ENCODE peak calls at places on chromosomes 4 and X, in ten cellular contexts. L is heart right ventricle, K is thyroid gland, U is sigmoid colon, Z is upper lobe of right lung, H is cardiac fibroblast, P is psoas muscle, I is mammary epithelial cell, D is transverse colon, X is fibroblast of pulmonary artery. S is an unnamed sample.
A peak's percentile ranks its signal among the peaks of the same experiment; 100 is the strongest.

GRCh38 chr4:168128601-168129000 is 36.3 kb downstream of the ANXA10 start:
- DNase-seq in L (no peak), K (no peak), U (no peak), Z (no peak), H (no peak), P (no peak), I (peak; percentile 37), D (no peak), X (no peak), S (no peak)

GRCh38 chr4:83828601-83829000 is 292.7 kb downstream of the GPAT3 start:
- DNase-seq in L (no peak), K (no peak), U (no peak), Z (no peak), H (no peak), P (no peak), I (no peak), D (no peak), X (no peak), S (no peak)

GRCh38 chrX:48156014-48156413 is 25.6 kb downstream of the SPACA5B start:
- DNase-seq in L (no peak), K (no peak), U (no peak), Z (no peak), H (no peak), P (no peak), I (no peak), D (no peak), X (no peak), S (no peak)

GRCh38 chr4:84497220-84497834 is 1.8 kb downstream of the NKX6-1 start:
- DNase-seq in L (no peak), K (peak; percentile 37), U (no peak), Z (no peak), H (no peak), P (no peak), I (no peak), D (no peak), X (no peak), S (no peak)

GRCh38 chr4:140395668-140396067 is 22.2 kb downstream of the SCOC start:
- DNase-seq in L (no peak), K (no peak), U (no peak), Z (no peak), H (no peak), P (no peak), I (no peak), D (no peak), X (no peak), S (no peak)

GRCh38 chrX:81259714-81260395 is 58.0 kb downstream of the SH3BGRL start:
- DNase-seq in L (no peak), K (no peak), U (no peak), Z (no peak), H (peak; percentile 19), P (no peak), I (peak; percentile 37), D (no peak), X (peak; percentile 40), S (no peak)

GRCh38 chr4:2330119-2331042 is 68.5 kb upstream of the MXD4 start:
- DNase-seq in L (no peak), K (no peak), U (no peak), Z (no peak), H (peak; percentile 82), P (no peak), I (peak; percentile 89), D (no peak), X (peak; percentile 92), S (no peak)

GRCh38 chr4:62003695-62004094 is 803.6 kb downstream of the ADGRL3 start:
- DNase-seq in L (no peak), K (no peak), U (no peak), Z (no peak), H (no peak), P (no peak), I (no peak), D (no peak), X (peak; percentile 7), S (no peak)

GRCh38 chr4:173252024-173252935 is 81.9 kb downstream of the HMGB2 start:
- DNase-seq in L (no peak), K (no peak), U (peak; percentile 78), Z (no peak), H (peak; percentile 93), P (peak; percentile 71), I (peak; percentile 99), D (peak; percentile 46), X (peak; percentile 97), S (peak; percentile 32)

GRCh38 chr4:31995943-31996901 is 1276.1 kb downstream of the PCDH7 start:
- DNase-seq in L (no peak), K (peak; percentile 12), U (no peak), Z (no peak), H (no peak), P (no peak), I (no peak), D (no peak), X (no peak), S (no peak)

GRCh38 chr4:88753658-88754431 is 56.2 kb upstream of the NAP1L5 start:
- DNase-seq in L (no peak), K (no peak), U (no peak), Z (no peak), H (no peak), P (no peak), I (no peak), D (no peak), X (no peak), S (peak; percentile 32)

GRCh38 chr4:7867701-7868429 is 71.8 kb downstream of the AFAP1 start:
- DNase-seq in L (no peak), K (no peak), U (peak; percentile 33), Z (no peak), H (no peak), P (no peak), I (peak; percentile 34), D (no peak), X (no peak), S (no peak)

GRCh38 chrX:148310402-148311200 is 189.8 kb upstream of the AFF2 start:
- DNase-seq in L (no peak), K (no peak), U (no peak), Z (no peak), H (no peak), P (no peak), I (no peak), D (no peak), X (no peak), S (no peak)

GRCh38 chr4:155657169-155657568 is 9.5 kb upstream of the GUCY1A1 start:
- DNase-seq in L (no peak), K (no peak), U (no peak), Z (no peak), H (no peak), P (no peak), I (no peak), D (no peak), X (no peak), S (no peak)

GRCh38 chr4:123821861-123822260 is 425.3 kb downstream of the SPRY1 start:
- DNase-seq in L (no peak), K (no peak), U (no peak), Z (no peak), H (peak; percentile 58), P (no peak), I (peak; percentile 70), D (no peak), X (peak; percentile 69), S (peak; percentile 45)

GRCh38 chr4:66704243-66704642 is 841.1 kb downstream of the CENPC start:
- DNase-seq in L (no peak), K (no peak), U (no peak), Z (no peak), H (no peak), P (no peak), I (no peak), D (no peak), X (no peak), S (no peak)

GRCh38 chrX:46575586-46575985 is 2.0 kb downstream of the CHST7 start:
- DNase-seq in L (no peak), K (no peak), U (no peak), Z (no peak), H (no peak), P (no peak), I (no peak), D (no peak), X (no peak), S (no peak)
- H3K4me3 ChIP-seq in L (peak overlapping the region; percentile 69), K (no peak overlapping the region), U (peak overlapping the region; percentile 57), Z (peak overlapping the region; percentile 61), H (peak overlapping the region; percentile 43), P (peak overlapping the region; percentile 66), I (peak overlapping the region; percentile 16), D (peak overlapping the region; percentile 66), X (peak overlapping the region; percentile 58), S (no peak overlapping the region)

GRCh38 chr4:74777531-74777930 is 16.8 kb downstream of the BTC start:
- DNase-seq in L (no peak), K (no peak), U (no peak), Z (no peak), H (no peak), P (no peak), I (peak; percentile 27), D (no peak), X (no peak), S (no peak)
- TF ChIP-seq CTCF in L (no peak), K (no peak), U (no peak), Z (no peak), H (no peak), P (no peak), I (no peak), D (no peak), X (no peak), S (no peak)

DNA sequence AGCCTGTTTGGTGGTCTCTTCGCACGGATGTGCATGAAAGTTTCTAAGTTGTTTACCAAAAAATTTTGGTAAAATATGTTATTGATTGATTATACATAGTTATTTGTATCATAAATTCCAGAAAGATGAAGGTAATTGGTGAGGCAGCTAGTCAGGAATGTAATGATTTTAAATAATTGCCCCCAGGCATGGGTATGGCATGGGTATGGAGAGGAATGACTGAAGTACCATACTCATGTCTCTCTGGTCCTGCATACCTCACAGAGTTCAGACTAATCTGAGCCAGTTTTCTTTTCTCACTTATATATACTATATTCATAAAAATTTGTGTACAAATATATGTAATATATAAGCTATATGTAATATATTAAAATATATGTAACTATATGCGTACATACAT is 329.0 kb upstream of the TECRL start:
- DNase-seq in L (no peak), K (no peak), U (no peak), Z (no peak), H (no peak), P (no peak), I (no peak), D (no peak), X (no peak), S (no peak)
- H3K4me3 ChIP-seq in L (no peak overlapping the region), K (no peak overlapping the region), U (no peak overlapping the region), Z (no peak overlapping the region), H (no peak overlapping the region), P (no peak overlapping the region), I (no peak overlapping the region), D (no peak overlapping the region), X (no peak overlapping the region), S (no peak overlapping the region)

DNA sequence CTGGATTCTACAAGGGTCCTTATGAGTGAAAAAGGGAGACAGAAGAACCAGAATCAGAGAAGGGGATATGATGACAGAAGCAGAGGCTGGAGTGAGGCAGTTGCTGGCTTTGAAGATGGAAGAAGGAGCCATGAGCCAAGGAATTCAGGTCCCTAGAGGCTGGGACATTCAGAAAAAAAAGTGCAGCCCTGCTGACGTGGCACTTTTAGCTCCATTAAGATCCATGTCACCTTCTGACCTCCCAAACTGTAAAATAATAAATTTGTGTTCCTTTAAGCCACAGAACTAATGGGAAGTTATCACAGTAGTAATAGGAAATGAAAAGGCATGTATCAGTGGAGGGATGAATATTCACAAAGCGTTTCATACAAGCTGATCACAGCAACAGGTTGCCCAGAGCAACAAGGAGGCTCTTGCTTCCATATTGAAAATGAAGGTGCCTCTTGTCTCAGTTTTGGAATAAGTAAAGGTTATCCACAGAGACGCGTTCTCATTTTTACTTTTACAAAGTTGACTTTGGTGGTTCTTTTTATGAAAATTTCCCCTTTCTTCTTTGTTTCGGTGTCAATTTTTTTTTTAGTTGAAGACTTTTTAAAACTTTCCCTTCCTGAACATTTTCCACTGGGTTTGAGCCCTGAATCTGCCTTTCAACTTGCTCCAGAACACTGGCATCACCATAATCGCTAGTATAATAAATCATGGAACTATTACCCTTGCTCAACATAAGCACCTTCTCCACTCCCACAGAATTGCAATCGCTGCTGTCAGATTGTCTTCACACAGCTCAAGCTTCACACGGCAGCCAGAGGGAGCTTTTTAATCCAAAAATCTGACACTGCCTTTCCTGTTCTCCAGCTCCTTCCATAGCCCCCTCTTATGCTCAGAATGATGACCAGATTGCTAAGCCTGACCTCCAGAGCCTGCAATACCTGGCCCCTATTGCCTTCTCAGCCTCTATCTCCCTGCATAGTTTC is 127.6 kb upstream of the RBPJ start:
- DNase-seq in L (no peak), K (no peak), U (no peak), Z (no peak), H (no peak), P (no peak), I (no peak), D (no peak), X (no peak), S (no peak)
- TF ChIP-seq CTCF in L (no peak), K (no peak), U (no peak), Z (no peak), H (no peak), P (no peak), I (no peak), D (no peak), X (no peak), S (no peak)

S was measured in Caco-2.